ENCODE peak calls at places on chromosomes 16 and 17, in eight cellular contexts. One of them, this sample, is unnamed.

GRCh38 chr16:1398826-1399581 is 15.5 kb downstream of the UNKL start:
- DNase-seq in T-cell: no peak
- DNase-seq in T47D: no peak
- DNase-seq in stomach: no peak
- DNase-seq in cardiac fibroblast: no peak
- DNase-seq in stimulated activated CD8-positive, alpha-beta memory T cell treated with anti-CD3 and anti-CD28 coated beads, Interleukin-15, amount 100 ng/mL, for 24 hours: no peak
- DNase-seq in AG08395: no peak
- DNase-seq in fibroblast of lung: no peak
- DNase-seq in this sample: no peak

GRCh38 chr17:58332720-58333395 is 4.3 kb upstream of the TSPOAP1 start:
- DNase-seq in AG08395: no peak
- DNase-seq in stimulated activated CD8-positive, alpha-beta memory T cell treated with anti-CD3 and anti-CD28 coated beads, Interleukin-15, amount 100 ng/mL, for 24 hours: no peak
- DNase-seq in cardiac fibroblast: no peak
- DNase-seq in fibroblast of lung: no peak
- DNase-seq in stomach: no peak
- DNase-seq in T-cell: no peak
- DNase-seq in T47D: no peak
- DNase-seq in this sample: no peak

GRCh38 chr16:16120044-16120381 is 103.3 kb downstream of the ABCC6 start:
- DNase-seq in AG08395: no peak
- DNase-seq in T47D: no peak
- DNase-seq in stimulated activated CD8-positive, alpha-beta memory T cell treated with anti-CD3 and anti-CD28 coated beads, Interleukin-15, amount 100 ng/mL, for 24 hours: no peak
- DNase-seq in stomach: peak
- DNase-seq in fibroblast of lung: no peak
- DNase-seq in T-cell: no peak
- DNase-seq in cardiac fibroblast: no peak
- DNase-seq in this sample: no peak

GRCh38 chr17:79625706-79626105 is 14.9 kb upstream of the RBFOX3 start:
- DNase-seq in T-cell: no peak
- DNase-seq in AG08395: no peak
- DNase-seq in stomach: no peak
- DNase-seq in T47D: no peak
- DNase-seq in stimulated activated CD8-positive, alpha-beta memory T cell treated with anti-CD3 and anti-CD28 coated beads, Interleukin-15, amount 100 ng/mL, for 24 hours: no peak
- DNase-seq in fibroblast of lung: no peak
- DNase-seq in cardiac fibroblast: no peak
- DNase-seq in this sample: no peak

GRCh38 chr17:38704645-38705522 is at the start of gene MLLT6:
- DNase-seq in T47D: peak
- DNase-seq in fibroblast of lung: peak
- DNase-seq in cardiac fibroblast: peak
- DNase-seq in AG08395: peak
- DNase-seq in T-cell: peak
- DNase-seq in stimulated activated CD8-positive, alpha-beta memory T cell treated with anti-CD3 and anti-CD28 coated beads, Interleukin-15, amount 100 ng/mL, for 24 hours: peak
- DNase-seq in stomach: peak
- DNase-seq in this sample: peak

GRCh38 chr16:48607056-48607825 is 2.7 kb downstream of the N4BP1 start:
- DNase-seq in T-cell: no peak
- DNase-seq in AG08395: peak
- DNase-seq in fibroblast of lung: peak
- DNase-seq in stimulated activated CD8-positive, alpha-beta memory T cell treated with anti-CD3 and anti-CD28 coated beads, Interleukin-15, amount 100 ng/mL, for 24 hours: no peak
- DNase-seq in T47D: peak
- DNase-seq in stomach: peak
- DNase-seq in cardiac fibroblast: peak
- DNase-seq in this sample: peak

GRCh38 chr17:40341808-40342574 is 22.5 kb downstream of the GJD3 start:
- DNase-seq in T47D: no peak
- DNase-seq in fibroblast of lung: peak
- DNase-seq in stomach: peak
- DNase-seq in cardiac fibroblast: peak
- DNase-seq in AG08395: peak
- DNase-seq in stimulated activated CD8-positive, alpha-beta memory T cell treated with anti-CD3 and anti-CD28 coated beads, Interleukin-15, amount 100 ng/mL, for 24 hours: no peak
- DNase-seq in T-cell: no peak
- DNase-seq in this sample: peak

GRCh38 chr17:65556910-65557348 is 4.5 kb downstream of the AXIN2 start:
- DNase-seq in T47D: no peak
- DNase-seq in stimulated activated CD8-positive, alpha-beta memory T cell treated with anti-CD3 and anti-CD28 coated beads, Interleukin-15, amount 100 ng/mL, for 24 hours: no peak
- DNase-seq in cardiac fibroblast: no peak
- DNase-seq in AG08395: no peak
- DNase-seq in stomach: no peak
- DNase-seq in T-cell: no peak
- DNase-seq in fibroblast of lung: no peak
- DNase-seq in this sample: no peak

GRCh38 chr16:309476-309875 is 26.5 kb downstream of the PDIA2 start:
- DNase-seq in T-cell: no peak
- DNase-seq in stimulated activated CD8-positive, alpha-beta memory T cell treated with anti-CD3 and anti-CD28 coated beads, Interleukin-15, amount 100 ng/mL, for 24 hours: no peak
- DNase-seq in AG08395: no peak
- DNase-seq in T47D: no peak
- DNase-seq in fibroblast of lung: no peak
- DNase-seq in stomach: no peak
- DNase-seq in cardiac fibroblast: no peak
- DNase-seq in this sample: no peak

GRCh38 chr17:28477928-28478327 is 4.5 kb downstream of the SLC13A2 start:
- DNase-seq in T47D: no peak
- DNase-seq in T-cell: no peak
- DNase-seq in fibroblast of lung: no peak
- DNase-seq in cardiac fibroblast: no peak
- DNase-seq in stimulated activated CD8-positive, alpha-beta memory T cell treated with anti-CD3 and anti-CD28 coated beads, Interleukin-15, amount 100 ng/mL, for 24 hours: no peak
- DNase-seq in AG08395: no peak
- DNase-seq in stomach: no peak
- DNase-seq in this sample: no peak

GRCh38 chr17:29764217-29764616 is 141.5 kb upstream of the CORO6 start:
- DNase-seq in T47D: no peak
- DNase-seq in stomach: no peak
- DNase-seq in fibroblast of lung: no peak
- DNase-seq in T-cell: no peak
- DNase-seq in cardiac fibroblast: no peak
- DNase-seq in stimulated activated CD8-positive, alpha-beta memory T cell treated with anti-CD3 and anti-CD28 coated beads, Interleukin-15, amount 100 ng/mL, for 24 hours: no peak
- DNase-seq in AG08395: no peak
- DNase-seq in this sample: no peak

GRCh38 chr17:51120357-51120738 is 320 bp downstream of the SPAG9 start:
- DNase-seq in T47D: peak
- DNase-seq in cardiac fibroblast: peak
- DNase-seq in AG08395: no peak
- DNase-seq in fibroblast of lung: peak
- DNase-seq in T-cell: no peak
- DNase-seq in stomach: peak
- DNase-seq in stimulated activated CD8-positive, alpha-beta memory T cell treated with anti-CD3 and anti-CD28 coated beads, Interleukin-15, amount 100 ng/mL, for 24 hours: no peak
- DNase-seq in this sample: no peak

GRCh38 chr16:87274808-87275207 is 42.4 kb downstream of the C16orf95 start:
- DNase-seq in cardiac fibroblast: no peak
- DNase-seq in fibroblast of lung: peak
- DNase-seq in T-cell: no peak
- DNase-seq in T47D: no peak
- DNase-seq in AG08395: no peak
- DNase-seq in stomach: no peak
- DNase-seq in stimulated activated CD8-positive, alpha-beta memory T cell treated with anti-CD3 and anti-CD28 coated beads, Interleukin-15, amount 100 ng/mL, for 24 hours: no peak
- DNase-seq in this sample: no peak

This sample was measured in mucosa of gallbladder.